ENCODE peak calls at places on chromosomes 13 and 19, in seven cellular contexts. G is SK-N-SH, L is HCT116, K is GM12878, T is H1, Q is HepG2, C is K562. V is an unnamed sample.

GRCh38 chr19:5403968-5404640 is 51.1 kb upstream of the ZNRF4 start:
- DNase-seq in G (no peak), L (peak; percentile 54), K (no peak), T (peak; percentile 71), Q (peak; percentile 63), C (peak; percentile 85), V (peak; percentile 65)

GRCh38 chr13:31896427-31896826 is 135.1 kb upstream of the FRY start:
- DNase-seq in G (no peak), L (no peak), K (no peak), T (no peak), Q (no peak), C (no peak), V (no peak)

GRCh38 chr19:2477141-2477710 is 1.3 kb downstream of the GADD45B start:
- DNase-seq in G (no peak), L (no peak), K (no peak), T (no peak), Q (no peak), C (no peak), V (no peak)

GRCh38 chr13:75258159-75258782 is 223.7 kb downstream of the TBC1D4 start:
- DNase-seq in G (peak; percentile 36), L (peak; percentile 23), K (no peak), T (no peak), Q (peak; percentile 16), C (peak; percentile 24), V (no peak)

GRCh38 chr19:4007021-4007835 is at the start of gene PIAS4:
- DNase-seq in G (peak; percentile 100), L (peak; percentile 88), K (peak; percentile 69), T (peak; percentile 85), Q (peak; percentile 87), C (peak; percentile 98), V (peak; percentile 94)

GRCh38 chr19:57682226-57682766 is 519 bp downstream of the ZNF551 start:
- DNase-seq in G (no peak), L (no peak), K (no peak), T (no peak), Q (no peak), C (no peak), V (no peak)

GRCh38 chr13:71320452-71320851 is 546.6 kb downstream of the DACH1 start:
- DNase-seq in G (no peak), L (no peak), K (no peak), T (no peak), Q (peak; percentile 24), C (peak; percentile 3), V (peak; percentile 0)

GRCh38 chr13:95485045-95485517 is 67.4 kb upstream of the CLDN10 start:
- DNase-seq in G (peak; percentile 50), L (no peak), K (no peak), T (no peak), Q (peak; percentile 8), C (peak; percentile 84), V (no peak)

GRCh38 chr19:40322271-40322610 is 26.0 kb downstream of the C19orf47 start:
- DNase-seq in G (no peak), L (no peak), K (no peak), T (no peak), Q (no peak), C (no peak), V (no peak)

GRCh38 chr19:29927944-29928669 is 13.9 kb upstream of the URI1 start:
- DNase-seq in G (no peak), L (no peak), K (peak; percentile 46), T (no peak), Q (peak; percentile 58), C (no peak), V (no peak)

DNA sequence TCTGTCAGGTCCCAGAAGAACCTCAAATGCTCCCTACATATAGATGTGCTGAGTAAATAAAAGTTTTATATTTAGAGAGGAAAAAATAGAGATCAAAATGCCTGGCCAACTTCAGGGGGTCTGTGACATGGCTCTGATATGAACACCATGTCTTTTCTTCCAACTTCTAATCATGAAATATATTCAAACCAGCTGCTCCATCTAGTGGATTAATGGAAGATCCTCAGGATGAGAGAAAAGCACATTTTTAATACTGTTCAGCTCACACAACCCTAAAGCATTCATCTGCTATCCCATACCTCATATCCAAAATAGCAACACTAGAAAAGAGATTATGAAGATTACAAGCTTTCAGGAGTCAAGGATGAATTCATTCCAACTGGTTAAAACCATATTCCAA is 56.0 kb upstream of the DOCK9 start:
- DNase-seq in G (peak; percentile 34), L (no peak), K (no peak), T (no peak), Q (peak; percentile 21), C (no peak), V (peak; percentile 36)
- TF ChIP-seq JUND in G (no peak), L (no peak), K (no peak), T (no peak), Q (no peak), C (no peak), V (no peak)

GRCh38 chr19:38078302-38078930 is 145.6 kb downstream of the DPF1 start:
- DNase-seq in G (no peak), L (no peak), K (no peak), T (no peak), Q (no peak), C (no peak), V (no peak)

GRCh38 chr19:38079926-38080380 is 144.1 kb downstream of the DPF1 start:
- DNase-seq in G (no peak), L (no peak), K (peak; percentile 77), T (no peak), Q (peak; percentile 68), C (no peak), V (peak; percentile 79)

GRCh38 chr19:38072776-38073411 is 151.1 kb downstream of the DPF1 start:
- DNase-seq in G (no peak), L (no peak), K (no peak), T (no peak), Q (no peak), C (no peak), V (no peak)

GRCh38 chr19:38073806-38074685 is 150.0 kb downstream of the DPF1 start:
- DNase-seq in G (peak; percentile 69), L (no peak), K (no peak), T (peak; percentile 36), Q (peak; percentile 67), C (peak; percentile 16), V (peak; percentile 43)

GRCh38 chr19:38076337-38076736 is 147.7 kb downstream of the DPF1 start:
- DNase-seq in G (no peak), L (no peak), K (no peak), T (no peak), Q (no peak), C (no peak), V (no peak)
- TF ChIP-seq JUND in G (no peak), L (no peak), K (no peak), T (no peak), Q (no peak), C (no peak), V (no peak)

DNA sequence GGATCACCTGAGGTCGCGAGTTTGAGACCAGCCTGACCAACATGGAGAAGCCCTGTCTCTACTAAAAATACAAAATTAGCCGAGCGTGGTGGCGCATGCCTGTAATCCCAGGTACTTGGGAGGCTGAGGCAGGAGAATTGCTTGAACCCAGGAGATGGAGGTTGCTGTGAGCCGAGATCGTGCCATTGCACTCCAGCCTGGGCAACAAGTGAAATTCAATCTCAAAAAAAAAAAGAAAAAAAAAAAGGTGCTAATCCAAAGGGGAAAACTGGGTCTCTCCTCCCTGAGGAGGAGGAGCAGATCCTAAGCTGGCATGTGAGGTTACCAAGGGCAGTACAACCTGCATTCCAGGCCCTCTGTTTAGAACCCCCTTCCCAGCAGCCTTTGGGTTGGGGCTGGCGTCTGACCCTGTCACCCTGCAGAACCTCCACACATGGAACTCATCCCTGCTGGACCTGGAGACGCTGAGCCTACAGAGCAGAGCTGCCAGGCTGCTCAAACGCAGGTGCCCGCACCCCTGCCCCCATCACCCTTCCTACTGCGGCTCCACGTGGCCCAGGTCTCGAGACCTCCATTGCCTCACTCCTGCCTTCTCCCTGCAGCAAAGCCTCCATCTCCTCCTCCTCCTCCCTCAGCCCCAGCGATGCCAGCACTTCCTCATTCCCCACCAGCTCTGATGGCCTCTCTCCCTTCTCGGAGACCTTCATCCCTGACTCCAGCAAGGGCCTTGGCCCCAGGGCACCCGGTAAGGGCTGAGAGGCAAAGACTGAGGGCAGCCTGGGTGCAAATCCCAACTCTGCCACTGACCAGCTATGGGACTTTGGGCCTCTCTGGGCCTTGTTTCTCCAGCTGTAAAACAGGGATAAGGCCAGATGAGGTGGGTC is 6.7 kb downstream of the PROSER3 start:
- DNase-seq in G (no peak), L (no peak), K (no peak), T (no peak), Q (no peak), C (no peak), V (no peak)
- TF ChIP-seq JUND in G (no peak), L (no peak), K (no peak), T (no peak), Q (no peak), C (no peak), V (no peak)

GRCh38 chr19:46442808-46443450 is 14.2 kb upstream of the PNMA8C start:
- DNase-seq in G (no peak), L (no peak), K (no peak), T (no peak), Q (no peak), C (no peak), V (no peak)
- TF ChIP-seq JUND in G (peak; percentile 71), L (peak; percentile 28), K (no peak), T (no peak), Q (no peak), C (no peak), V (no peak)

V was measured in T47D.